ENCODE peak calls at places on chromosomes 6 and 20, in six cellular contexts. One of them, this sample, is unnamed.

GRCh38 chr6:129350278-129350677 is 359.7 kb downstream of the ARHGAP18 start:
- DNase-seq in ureter: no peak
- DNase-seq in stimulated activated CD4-positive, alpha-beta T cell treated with anti-CD3 and anti-CD28 coated beads, Interleukin-1b, Interleukin-23, amount 100 ng/mL, for 48 hours: no peak
- DNase-seq in AG08395: no peak
- DNase-seq in posterior cingulate gyrus: no peak
- DNase-seq in neural progenitor cell: no peak
- DNase-seq in this sample: no peak

GRCh38 chr6:37920667-37921066 is 101.1 kb downstream of the ZFAND3 start:
- DNase-seq in stimulated activated CD4-positive, alpha-beta T cell treated with anti-CD3 and anti-CD28 coated beads, Interleukin-1b, Interleukin-23, amount 100 ng/mL, for 48 hours: no peak
- DNase-seq in posterior cingulate gyrus: no peak
- DNase-seq in neural progenitor cell: peak; percentile 11
- DNase-seq in AG08395: no peak
- DNase-seq in ureter: no peak
- DNase-seq in this sample: no peak

GRCh38 chr20:35273449-35274171 is 4.3 kb downstream of the MMP24OS start:
- DNase-seq in posterior cingulate gyrus: peak; percentile 76
- DNase-seq in AG08395: no peak
- DNase-seq in stimulated activated CD4-positive, alpha-beta T cell treated with anti-CD3 and anti-CD28 coated beads, Interleukin-1b, Interleukin-23, amount 100 ng/mL, for 48 hours: no peak
- DNase-seq in neural progenitor cell: peak; percentile 51
- DNase-seq in ureter: no peak
- DNase-seq in this sample: no peak

GRCh38 chr6:37550436-37550835 is 50.7 kb upstream of the CCDC167 start:
- DNase-seq in posterior cingulate gyrus: no peak
- DNase-seq in stimulated activated CD4-positive, alpha-beta T cell treated with anti-CD3 and anti-CD28 coated beads, Interleukin-1b, Interleukin-23, amount 100 ng/mL, for 48 hours: no peak
- DNase-seq in neural progenitor cell: no peak
- DNase-seq in AG08395: peak; percentile 47
- DNase-seq in ureter: no peak
- DNase-seq in this sample: no peak

GRCh38 chr6:169571123-169571962 is 130.5 kb downstream of the WDR27 start:
- DNase-seq in AG08395: no peak
- DNase-seq in neural progenitor cell: no peak
- DNase-seq in stimulated activated CD4-positive, alpha-beta T cell treated with anti-CD3 and anti-CD28 coated beads, Interleukin-1b, Interleukin-23, amount 100 ng/mL, for 48 hours: no peak
- DNase-seq in ureter: no peak
- DNase-seq in posterior cingulate gyrus: no peak
- DNase-seq in this sample: no peak

GRCh38 chr6:22071655-22072054 is 225.2 kb downstream of the PRL start:
- DNase-seq in neural progenitor cell: peak; percentile 21
- DNase-seq in stimulated activated CD4-positive, alpha-beta T cell treated with anti-CD3 and anti-CD28 coated beads, Interleukin-1b, Interleukin-23, amount 100 ng/mL, for 48 hours: no peak
- DNase-seq in posterior cingulate gyrus: no peak
- DNase-seq in ureter: no peak
- DNase-seq in AG08395: peak; percentile 66
- DNase-seq in this sample: no peak

GRCh38 chr6:48429021-48429420 is 318.0 kb upstream of the PTCHD4 start:
- DNase-seq in AG08395: no peak
- DNase-seq in posterior cingulate gyrus: no peak
- DNase-seq in neural progenitor cell: no peak
- DNase-seq in stimulated activated CD4-positive, alpha-beta T cell treated with anti-CD3 and anti-CD28 coated beads, Interleukin-1b, Interleukin-23, amount 100 ng/mL, for 48 hours: no peak
- DNase-seq in ureter: no peak
- DNase-seq in this sample: no peak

GRCh38 chr20:56389807-56390206 is 2.2 kb downstream of the AURKA start:
- DNase-seq in ureter: no peak
- DNase-seq in neural progenitor cell: no peak
- DNase-seq in AG08395: no peak
- DNase-seq in stimulated activated CD4-positive, alpha-beta T cell treated with anti-CD3 and anti-CD28 coated beads, Interleukin-1b, Interleukin-23, amount 100 ng/mL, for 48 hours: no peak
- DNase-seq in posterior cingulate gyrus: no peak
- DNase-seq in this sample: no peak

GRCh38 chr6:138128096-138128495 is 20.9 kb upstream of the PERP start:
- DNase-seq in posterior cingulate gyrus: no peak
- DNase-seq in ureter: no peak
- DNase-seq in stimulated activated CD4-positive, alpha-beta T cell treated with anti-CD3 and anti-CD28 coated beads, Interleukin-1b, Interleukin-23, amount 100 ng/mL, for 48 hours: no peak
- DNase-seq in neural progenitor cell: no peak
- DNase-seq in AG08395: no peak
- DNase-seq in this sample: no peak

GRCh38 chr6:96171112-96171511 is 155.3 kb downstream of the FUT9 start:
- DNase-seq in stimulated activated CD4-positive, alpha-beta T cell treated with anti-CD3 and anti-CD28 coated beads, Interleukin-1b, Interleukin-23, amount 100 ng/mL, for 48 hours: no peak
- DNase-seq in neural progenitor cell: no peak
- DNase-seq in ureter: no peak
- DNase-seq in posterior cingulate gyrus: no peak
- DNase-seq in AG08395: no peak
- DNase-seq in this sample: no peak

GRCh38 chr6:50185006-50185405 is 135.3 kb upstream of the DEFB112 start:
- DNase-seq in neural progenitor cell: peak; percentile 70
- DNase-seq in stimulated activated CD4-positive, alpha-beta T cell treated with anti-CD3 and anti-CD28 coated beads, Interleukin-1b, Interleukin-23, amount 100 ng/mL, for 48 hours: no peak
- DNase-seq in AG08395: peak; percentile 5
- DNase-seq in posterior cingulate gyrus: no peak
- DNase-seq in ureter: no peak
- DNase-seq in this sample: no peak

GRCh38 chr6:35238843-35239289 is 20.7 kb upstream of the ZNF76 start:
- DNase-seq in AG08395: no peak
- DNase-seq in neural progenitor cell: no peak
- DNase-seq in ureter: peak; percentile 53
- DNase-seq in posterior cingulate gyrus: no peak
- DNase-seq in stimulated activated CD4-positive, alpha-beta T cell treated with anti-CD3 and anti-CD28 coated beads, Interleukin-1b, Interleukin-23, amount 100 ng/mL, for 48 hours: no peak
- DNase-seq in this sample: no peak

GRCh38 chr6:42417641-42418112 is 34.0 kb downstream of the TRERF1 start:
- DNase-seq in stimulated activated CD4-positive, alpha-beta T cell treated with anti-CD3 and anti-CD28 coated beads, Interleukin-1b, Interleukin-23, amount 100 ng/mL, for 48 hours: peak; percentile 53
- DNase-seq in neural progenitor cell: no peak
- DNase-seq in posterior cingulate gyrus: no peak
- DNase-seq in AG08395: no peak
- DNase-seq in ureter: no peak
- DNase-seq in this sample: peak; percentile 46

GRCh38 chr6:15023448-15023847 is 222.4 kb upstream of the JARID2 start:
- DNase-seq in posterior cingulate gyrus: no peak
- DNase-seq in ureter: no peak
- DNase-seq in stimulated activated CD4-positive, alpha-beta T cell treated with anti-CD3 and anti-CD28 coated beads, Interleukin-1b, Interleukin-23, amount 100 ng/mL, for 48 hours: peak; percentile 84
- DNase-seq in neural progenitor cell: no peak
- DNase-seq in AG08395: no peak
- DNase-seq in this sample: no peak

GRCh38 chr6:137873273-137873762 is 6.3 kb downstream of the TNFAIP3 start:
- DNase-seq in neural progenitor cell: no peak
- DNase-seq in posterior cingulate gyrus: no peak
- DNase-seq in AG08395: peak; percentile 79
- DNase-seq in stimulated activated CD4-positive, alpha-beta T cell treated with anti-CD3 and anti-CD28 coated beads, Interleukin-1b, Interleukin-23, amount 100 ng/mL, for 48 hours: peak; percentile 91
- DNase-seq in ureter: peak; percentile 73
- DNase-seq in this sample: peak; percentile 67

GRCh38 chr6:166737231-166737630 is 110.2 kb upstream of the RPS6KA2 start:
- DNase-seq in posterior cingulate gyrus: no peak
- DNase-seq in neural progenitor cell: no peak
- DNase-seq in stimulated activated CD4-positive, alpha-beta T cell treated with anti-CD3 and anti-CD28 coated beads, Interleukin-1b, Interleukin-23, amount 100 ng/mL, for 48 hours: no peak
- DNase-seq in AG08395: no peak
- DNase-seq in ureter: no peak
- DNase-seq in this sample: no peak

GRCh38 chr20:52269327-52269726 is 77.7 kb upstream of the ZFP64 start:
- DNase-seq in stimulated activated CD4-positive, alpha-beta T cell treated with anti-CD3 and anti-CD28 coated beads, Interleukin-1b, Interleukin-23, amount 100 ng/mL, for 48 hours: no peak
- DNase-seq in posterior cingulate gyrus: no peak
- DNase-seq in ureter: no peak
- DNase-seq in neural progenitor cell: no peak
- DNase-seq in AG08395: peak; percentile 34
- DNase-seq in this sample: peak; percentile 87

GRCh38 chr20:56628873-56629463 is at the start of gene TFAP2C:
- DNase-seq in posterior cingulate gyrus: no peak
- DNase-seq in neural progenitor cell: peak; percentile 82
- DNase-seq in stimulated activated CD4-positive, alpha-beta T cell treated with anti-CD3 and anti-CD28 coated beads, Interleukin-1b, Interleukin-23, amount 100 ng/mL, for 48 hours: peak; percentile 29
- DNase-seq in ureter: peak; percentile 84
- DNase-seq in AG08395: peak; percentile 95
- DNase-seq in this sample: no peak

GRCh38 chr20:49207071-49207470 is 12.1 kb upstream of the DDX27 start:
- DNase-seq in ureter: no peak
- DNase-seq in stimulated activated CD4-positive, alpha-beta T cell treated with anti-CD3 and anti-CD28 coated beads, Interleukin-1b, Interleukin-23, amount 100 ng/mL, for 48 hours: peak; percentile 7
- DNase-seq in posterior cingulate gyrus: no peak
- DNase-seq in AG08395: no peak
- DNase-seq in neural progenitor cell: no peak
- DNase-seq in this sample: no peak

GRCh38 chr6:144314003-144314485 is 28.9 kb downstream of the UTRN start:
- DNase-seq in AG08395: no peak
- DNase-seq in posterior cingulate gyrus: no peak
- DNase-seq in ureter: no peak
- DNase-seq in stimulated activated CD4-positive, alpha-beta T cell treated with anti-CD3 and anti-CD28 coated beads, Interleukin-1b, Interleukin-23, amount 100 ng/mL, for 48 hours: no peak
- DNase-seq in neural progenitor cell: no peak
- DNase-seq in this sample: no peak

GRCh38 chr6:163745566-163746400 is 331.3 kb downstream of the QKI start:
- DNase-seq in stimulated activated CD4-positive, alpha-beta T cell treated with anti-CD3 and anti-CD28 coated beads, Interleukin-1b, Interleukin-23, amount 100 ng/mL, for 48 hours: no peak
- DNase-seq in ureter: no peak
- DNase-seq in AG08395: peak; percentile 94
- DNase-seq in posterior cingulate gyrus: no peak
- DNase-seq in neural progenitor cell: peak; percentile 20
- DNase-seq in this sample: no peak

GRCh38 chr6:26222587-26222986 is 135.4 kb downstream of the HFE start:
- DNase-seq in AG08395: no peak
- DNase-seq in posterior cingulate gyrus: no peak
- DNase-seq in ureter: no peak
- DNase-seq in stimulated activated CD4-positive, alpha-beta T cell treated with anti-CD3 and anti-CD28 coated beads, Interleukin-1b, Interleukin-23, amount 100 ng/mL, for 48 hours: no peak
- DNase-seq in neural progenitor cell: no peak
- DNase-seq in this sample: no peak

GRCh38 chr20:46694484-46694883 is 5.2 kb upstream of the TP53RK start:
- DNase-seq in AG08395: no peak
- DNase-seq in posterior cingulate gyrus: no peak
- DNase-seq in neural progenitor cell: no peak
- DNase-seq in ureter: no peak
- DNase-seq in stimulated activated CD4-positive, alpha-beta T cell treated with anti-CD3 and anti-CD28 coated beads, Interleukin-1b, Interleukin-23, amount 100 ng/mL, for 48 hours: no peak
- DNase-seq in this sample: no peak

GRCh38 chr6:1770435-1770843 is 160.7 kb downstream of the FOXC1 start:
- DNase-seq in neural progenitor cell: no peak
- DNase-seq in AG08395: peak; percentile 10
- DNase-seq in ureter: no peak
- DNase-seq in stimulated activated CD4-positive, alpha-beta T cell treated with anti-CD3 and anti-CD28 coated beads, Interleukin-1b, Interleukin-23, amount 100 ng/mL, for 48 hours: peak; percentile 49
- DNase-seq in posterior cingulate gyrus: no peak
- DNase-seq in this sample: no peak

GRCh38 chr20:45456632-45457031 is 12.9 kb upstream of the WFDC2 start:
- DNase-seq in neural progenitor cell: peak; percentile 64
- DNase-seq in AG08395: no peak
- DNase-seq in posterior cingulate gyrus: no peak
- DNase-seq in ureter: no peak
- DNase-seq in stimulated activated CD4-positive, alpha-beta T cell treated with anti-CD3 and anti-CD28 coated beads, Interleukin-1b, Interleukin-23, amount 100 ng/mL, for 48 hours: peak; percentile 50
- DNase-seq in this sample: no peak

GRCh38 chr20:19784511-19785172 is 26.6 kb downstream of the RIN2 start:
- DNase-seq in stimulated activated CD4-positive, alpha-beta T cell treated with anti-CD3 and anti-CD28 coated beads, Interleukin-1b, Interleukin-23, amount 100 ng/mL, for 48 hours: peak; percentile 19
- DNase-seq in neural progenitor cell: peak; percentile 81
- DNase-seq in ureter: peak; percentile 70
- DNase-seq in AG08395: peak; percentile 73
- DNase-seq in posterior cingulate gyrus: no peak
- DNase-seq in this sample: no peak

GRCh38 chr6:12709116-12709515 is 7.5 kb upstream of the PHACTR1 start:
- DNase-seq in stimulated activated CD4-positive, alpha-beta T cell treated with anti-CD3 and anti-CD28 coated beads, Interleukin-1b, Interleukin-23, amount 100 ng/mL, for 48 hours: no peak
- DNase-seq in ureter: no peak
- DNase-seq in posterior cingulate gyrus: peak; percentile 45
- DNase-seq in neural progenitor cell: no peak
- DNase-seq in AG08395: peak; percentile 80
- DNase-seq in this sample: no peak

GRCh38 chr20:46959081-46959692 is 64.5 kb downstream of the EYA2 start:
- DNase-seq in posterior cingulate gyrus: no peak
- DNase-seq in neural progenitor cell: no peak
- DNase-seq in ureter: no peak
- DNase-seq in AG08395: peak; percentile 82
- DNase-seq in stimulated activated CD4-positive, alpha-beta T cell treated with anti-CD3 and anti-CD28 coated beads, Interleukin-1b, Interleukin-23, amount 100 ng/mL, for 48 hours: no peak
- DNase-seq in this sample: no peak

GRCh38 chr6:13695217-13695616 is 16.4 kb downstream of the RANBP9 start:
- DNase-seq in neural progenitor cell: no peak
- DNase-seq in AG08395: no peak
- DNase-seq in posterior cingulate gyrus: no peak
- DNase-seq in ureter: no peak
- DNase-seq in stimulated activated CD4-positive, alpha-beta T cell treated with anti-CD3 and anti-CD28 coated beads, Interleukin-1b, Interleukin-23, amount 100 ng/mL, for 48 hours: no peak
- DNase-seq in this sample: no peak

GRCh38 chr20:59938221-59938620 is 1.9 kb downstream of the PPP1R3D start:
- DNase-seq in neural progenitor cell: no peak
- DNase-seq in posterior cingulate gyrus: no peak
- DNase-seq in stimulated activated CD4-positive, alpha-beta T cell treated with anti-CD3 and anti-CD28 coated beads, Interleukin-1b, Interleukin-23, amount 100 ng/mL, for 48 hours: no peak
- DNase-seq in ureter: no peak
- DNase-seq in AG08395: peak; percentile 70
- DNase-seq in this sample: no peak

GRCh38 chr20:18943542-18943941 is 130.0 kb downstream of the SCP2D1 start:
- DNase-seq in posterior cingulate gyrus: no peak
- DNase-seq in stimulated activated CD4-positive, alpha-beta T cell treated with anti-CD3 and anti-CD28 coated beads, Interleukin-1b, Interleukin-23, amount 100 ng/mL, for 48 hours: no peak
- DNase-seq in ureter: no peak
- DNase-seq in neural progenitor cell: no peak
- DNase-seq in AG08395: no peak
- DNase-seq in this sample: no peak

GRCh38 chr20:10309326-10309725 is 90.7 kb downstream of the SNAP25 start:
- DNase-seq in posterior cingulate gyrus: no peak
- DNase-seq in stimulated activated CD4-positive, alpha-beta T cell treated with anti-CD3 and anti-CD28 coated beads, Interleukin-1b, Interleukin-23, amount 100 ng/mL, for 48 hours: no peak
- DNase-seq in neural progenitor cell: no peak
- DNase-seq in ureter: no peak
- DNase-seq in AG08395: peak; percentile 87
- DNase-seq in this sample: no peak

GRCh38 chr20:19560876-19561480 is 197.1 kb upstream of the RIN2 start:
- DNase-seq in neural progenitor cell: no peak
- DNase-seq in posterior cingulate gyrus: no peak
- DNase-seq in ureter: no peak
- DNase-seq in AG08395: no peak
- DNase-seq in stimulated activated CD4-positive, alpha-beta T cell treated with anti-CD3 and anti-CD28 coated beads, Interleukin-1b, Interleukin-23, amount 100 ng/mL, for 48 hours: no peak
- DNase-seq in this sample: no peak

GRCh38 chr6:31114970-31115849 is 610 bp downstream of the PSORS1C1 start:
- DNase-seq in neural progenitor cell: no peak
- DNase-seq in posterior cingulate gyrus: no peak
- DNase-seq in AG08395: peak; percentile 55
- DNase-seq in ureter: no peak
- DNase-seq in stimulated activated CD4-positive, alpha-beta T cell treated with anti-CD3 and anti-CD28 coated beads, Interleukin-1b, Interleukin-23, amount 100 ng/mL, for 48 hours: no peak
- DNase-seq in this sample: no peak

GRCh38 chr6:63097222-63097621 is 114.0 kb upstream of the FKBP1C start:
- DNase-seq in stimulated activated CD4-positive, alpha-beta T cell treated with anti-CD3 and anti-CD28 coated beads, Interleukin-1b, Interleukin-23, amount 100 ng/mL, for 48 hours: no peak
- DNase-seq in posterior cingulate gyrus: no peak
- DNase-seq in neural progenitor cell: no peak
- DNase-seq in ureter: no peak
- DNase-seq in AG08395: no peak
- DNase-seq in this sample: no peak

GRCh38 chr20:21102691-21103311 is 3.4 kb downstream of the LINC00237 start:
- DNase-seq in posterior cingulate gyrus: no peak
- DNase-seq in stimulated activated CD4-positive, alpha-beta T cell treated with anti-CD3 and anti-CD28 coated beads, Interleukin-1b, Interleukin-23, amount 100 ng/mL, for 48 hours: no peak
- DNase-seq in neural progenitor cell: peak; percentile 82
- DNase-seq in AG08395: peak; percentile 36
- DNase-seq in ureter: no peak
- DNase-seq in this sample: no peak

GRCh38 chr6:120378582-120379220 is 955.6 kb downstream of the TBC1D32 start:
- DNase-seq in ureter: no peak
- DNase-seq in stimulated activated CD4-positive, alpha-beta T cell treated with anti-CD3 and anti-CD28 coated beads, Interleukin-1b, Interleukin-23, amount 100 ng/mL, for 48 hours: no peak
- DNase-seq in posterior cingulate gyrus: no peak
- DNase-seq in AG08395: peak; percentile 12
- DNase-seq in neural progenitor cell: peak; percentile 63
- DNase-seq in this sample: peak; percentile 6

GRCh38 chr6:150676339-150676738 is 76.7 kb downstream of the PLEKHG1 start:
- DNase-seq in AG08395: no peak
- DNase-seq in posterior cingulate gyrus: no peak
- DNase-seq in neural progenitor cell: no peak
- DNase-seq in stimulated activated CD4-positive, alpha-beta T cell treated with anti-CD3 and anti-CD28 coated beads, Interleukin-1b, Interleukin-23, amount 100 ng/mL, for 48 hours: no peak
- DNase-seq in ureter: no peak
- DNase-seq in this sample: no peak

This sample was measured in GF-D8.